ENCODE peak calls at places on chromosomes 3 and 15, in four cellular contexts. Q is nucleus accumbens, G is WERI-Rb-1, F is caudate nucleus. Z is an unnamed sample.

GRCh38 chr15:75531041-75531450 is 48.1 kb downstream of the PTPN9 start:
- DNase-seq in Q (no peak), G (no peak), F (no peak), Z (no peak)

GRCh38 chr15:33055962-33056361 is 138.6 kb downstream of the FMN1 start:
- DNase-seq in Q (no peak), G (no peak), F (no peak), Z (no peak)

GRCh38 chr3:131658115-131658514 is 155.3 kb upstream of the MRPL3 start:
- DNase-seq in Q (no peak), G (no peak), F (no peak), Z (no peak)

GRCh38 chr3:34015204-34016142 is 217.0 kb downstream of the PDCD6IP start:
- DNase-seq in Q (no peak), G (peak), F (no peak), Z (no peak)

GRCh38 chr15:38440353-38441129 is 13.4 kb upstream of the FAM98B start:
- DNase-seq in Q (no peak), G (peak), F (no peak), Z (peak)

GRCh38 chr3:194095464-194095863 is 40.5 kb upstream of the HES1 start:
- DNase-seq in Q (no peak), G (no peak), F (no peak), Z (no peak)

GRCh38 chr3:55974421-55974820 is 487.3 kb upstream of the WNT5A start:
- DNase-seq in Q (no peak), G (no peak), F (no peak), Z (no peak)

GRCh38 chr3:14598143-14598569 is 53.4 kb upstream of the CCDC174 start:
- DNase-seq in Q (no peak), G (no peak), F (no peak), Z (no peak)

GRCh38 chr15:92907880-92908279 is 7.8 kb downstream of the CHD2 start:
- DNase-seq in Q (peak), G (peak), F (no peak), Z (peak)

GRCh38 chr3:100265016-100265415 is 4.2 kb downstream of the TBC1D23 start:
- DNase-seq in Q (no peak), G (no peak), F (no peak), Z (no peak)

GRCh38 chr15:81783076-81783475 is 262.7 kb downstream of the MEX3B start:
- DNase-seq in Q (no peak), G (no peak), F (no peak), Z (no peak)

GRCh38 chr15:61426466-61426865 is 197.4 kb upstream of the RORA start:
- DNase-seq in Q (no peak), G (no peak), F (no peak), Z (no peak)

GRCh38 chr15:85708402-85708932 is 86.3 kb downstream of the KLHL25 start:
- DNase-seq in Q (no peak), G (no peak), F (no peak), Z (no peak)

GRCh38 chr3:65033577-65033976 is 345.8 kb upstream of the ADAMTS9 start:
- DNase-seq in Q (no peak), G (no peak), F (no peak), Z (no peak)

GRCh38 chr15:73317651-73318462 is 50.9 kb downstream of the HCN4 start:
- DNase-seq in Q (no peak), G (no peak), F (no peak), Z (no peak)

GRCh38 chr3:15512173-15512572 is 9.3 kb downstream of the COLQ start:
- DNase-seq in Q (no peak), G (no peak), F (no peak), Z (no peak)

GRCh38 chr15:90009301-90010063 is 8.4 kb downstream of the ZNF710 start:
- DNase-seq in Q (no peak), G (no peak), F (no peak), Z (no peak)

GRCh38 chr3:150094150-150094932 is 123.6 kb upstream of the PFN2 start:
- DNase-seq in Q (no peak), G (no peak), F (no peak), Z (no peak)

GRCh38 chr15:36883705-36884355 is 216.5 kb downstream of the MEIS2 start:
- DNase-seq in Q (peak), G (peak), F (peak), Z (peak)

GRCh38 chr3:69330891-69331400 is 54.9 kb downstream of the FRMD4B start:
- DNase-seq in Q (no peak), G (no peak), F (no peak), Z (no peak)

GRCh38 chr3:141859651-141860050 is 16.8 kb upstream of the ATP1B3 start:
- DNase-seq in Q (no peak), G (no peak), F (no peak), Z (no peak)

GRCh38 chr15:69391046-69391757 is 22.9 kb upstream of the KIF23 start:
- DNase-seq in Q (no peak), G (no peak), F (no peak), Z (no peak)

GRCh38 chr3:156611870-156612494 is 57.1 kb upstream of the SSR3 start:
- DNase-seq in Q (no peak), G (no peak), F (no peak), Z (no peak)

GRCh38 chr3:179933872-179934271 is 102.9 kb downstream of the PEX5L start:
- DNase-seq in Q (no peak), G (no peak), F (no peak), Z (no peak)

GRCh38 chr15:27066446-27066845 is 95.5 kb downstream of the GABRG3 start:
- DNase-seq in Q (no peak), G (no peak), F (no peak), Z (no peak)

GRCh38 chr3:15585111-15585844 is 16.1 kb downstream of the HACL1 start:
- DNase-seq in Q (no peak), G (no peak), F (no peak), Z (no peak)

GRCh38 chr3:50525987-50526386 is 22.6 kb upstream of the CACNA2D2 start:
- DNase-seq in Q (no peak), G (no peak), F (no peak), Z (no peak)

GRCh38 chr3:188469228-188469885 is 315.4 kb downstream of the LPP start:
- DNase-seq in Q (no peak), G (no peak), F (no peak), Z (peak)

GRCh38 chr15:65385868-65386253 is 8.1 kb upstream of the IGDCC3 start:
- DNase-seq in Q (no peak), G (no peak), F (no peak), Z (no peak)

GRCh38 chr3:53238051-53238850 is 17.6 kb downstream of the TKT start:
- DNase-seq in Q (no peak), G (no peak), F (no peak), Z (peak)

GRCh38 chr3:107410606-107411005 is 33.4 kb downstream of the CCDC54 start:
- DNase-seq in Q (no peak), G (no peak), F (no peak), Z (no peak)

GRCh38 chr3:147218976-147219375 is 187.4 kb downstream of the ZIC4 start:
- DNase-seq in Q (no peak), G (no peak), F (no peak), Z (no peak)

GRCh38 chr15:32840481-32841245 is 122.9 kb downstream of the GREM1 start:
- DNase-seq in Q (no peak), G (no peak), F (no peak), Z (no peak)

GRCh38 chr3:7305561-7305960 is 444.6 kb downstream of the GRM7 start:
- DNase-seq in Q (no peak), G (no peak), F (no peak), Z (no peak)

GRCh38 chr3:122092460-122093165 is 37.5 kb downstream of the CD86 start:
- DNase-seq in Q (no peak), G (peak), F (no peak), Z (peak)

GRCh38 chr3:178930116-178930515 is 141.5 kb downstream of the ZMAT3 start:
- DNase-seq in Q (no peak), G (no peak), F (no peak), Z (no peak)